ENCODE peak calls at places on chromosomes 4 and X, in eight cellular contexts. A is vagina, U is right lobe of liver, J is hepatocyte, C is A549, K is H9, W is OCI-LY7, H is breast epithelium. L is an unnamed sample.

GRCh38 chr4:73222466-73223257 is 35.9 kb downstream of the ANKRD17 start:
- DNase-seq in A (no peak), U (no peak), J (peak; percentile 88), C (peak; percentile 89), K (no peak), W (peak; percentile 73), H (no peak), L (peak; percentile 46)

GRCh38 chr4:76801621-76802545 is 96.1 kb downstream of the SOWAHB start:
- DNase-seq in A (no peak), U (peak; percentile 24), J (peak; percentile 43), C (no peak), K (peak; percentile 77), W (no peak), H (no peak), L (no peak)

GRCh38 chr4:2797545-2798305 is 4.8 kb downstream of the SH3BP2 start:
- DNase-seq in A (no peak), U (peak; percentile 31), J (no peak), C (no peak), K (no peak), W (no peak), H (peak; percentile 73), L (no peak)

GRCh38 chr4:113636438-113636818 is 125.1 kb downstream of the CAMK2D start:
- DNase-seq in A (no peak), U (no peak), J (no peak), C (no peak), K (no peak), W (peak; percentile 84), H (no peak), L (no peak)

GRCh38 chrX:153642655-153643430 is 4.2 kb upstream of the DUSP9 start:
- DNase-seq in A (no peak), U (no peak), J (no peak), C (no peak), K (peak; percentile 20), W (no peak), H (no peak), L (no peak)

GRCh38 chrX:10507181-10507580 is 113.2 kb downstream of the MID1 start:
- DNase-seq in A (no peak), U (no peak), J (no peak), C (no peak), K (no peak), W (no peak), H (no peak), L (no peak)

GRCh38 chr4:25441519-25442117 is 64.6 kb downstream of the ANAPC4 start:
- DNase-seq in A (no peak), U (peak; percentile 52), J (peak; percentile 77), C (peak; percentile 66), K (peak; percentile 71), W (peak; percentile 54), H (no peak), L (peak; percentile 57)

GRCh38 chr4:146245246-146245645 is 30.9 kb downstream of the REELD1 start:
- DNase-seq in A (no peak), U (no peak), J (peak; percentile 36), C (no peak), K (no peak), W (no peak), H (no peak), L (peak; percentile 27)

GRCh38 chr4:171929907-171930306 is 116.7 kb downstream of the GALNTL6 start:
- DNase-seq in A (no peak), U (no peak), J (no peak), C (no peak), K (no peak), W (no peak), H (no peak), L (no peak)

GRCh38 chr4:48490012-48490679 is at the start of gene ZAR1:
- DNase-seq in A (no peak), U (no peak), J (peak; percentile 19), C (no peak), K (peak; percentile 49), W (no peak), H (no peak), L (no peak)

GRCh38 chrX:132718411-132718810 is 229.6 kb upstream of the MBNL3 start:
- DNase-seq in A (no peak), U (no peak), J (no peak), C (no peak), K (no peak), W (no peak), H (no peak), L (no peak)

GRCh38 chr4:59200992-59201391 is 1999.1 kb upstream of the ADGRL3 start:
- DNase-seq in A (no peak), U (no peak), J (no peak), C (no peak), K (no peak), W (no peak), H (no peak), L (no peak)

GRCh38 chr4:168440442-168441264 is 39.6 kb downstream of the DDX60L start:
- DNase-seq in A (no peak), U (no peak), J (peak; percentile 51), C (peak; percentile 87), K (no peak), W (no peak), H (no peak), L (no peak)

GRCh38 chr4:175051974-175052373 is 133.8 kb downstream of the ADAM29 start:
- DNase-seq in A (no peak), U (no peak), J (no peak), C (no peak), K (no peak), W (no peak), H (no peak), L (no peak)

GRCh38 chr4:74734995-74735394 is 59.3 kb downstream of the BTC start:
- DNase-seq in A (no peak), U (no peak), J (no peak), C (no peak), K (no peak), W (no peak), H (no peak), L (no peak)

GRCh38 chrX:38664285-38664684 is 102.9 kb downstream of the TSPAN7 start:
- DNase-seq in A (no peak), U (no peak), J (peak; percentile 65), C (peak; percentile 49), K (no peak), W (peak; percentile 13), H (no peak), L (no peak)
- TF ChIP-seq CTCF in A (no peak), U (peak; percentile 45), J (peak; percentile 66), C (peak; percentile 41), K (peak; percentile 65), W (peak; percentile 59), H (peak; percentile 8), L (peak; percentile 24)

DNA sequence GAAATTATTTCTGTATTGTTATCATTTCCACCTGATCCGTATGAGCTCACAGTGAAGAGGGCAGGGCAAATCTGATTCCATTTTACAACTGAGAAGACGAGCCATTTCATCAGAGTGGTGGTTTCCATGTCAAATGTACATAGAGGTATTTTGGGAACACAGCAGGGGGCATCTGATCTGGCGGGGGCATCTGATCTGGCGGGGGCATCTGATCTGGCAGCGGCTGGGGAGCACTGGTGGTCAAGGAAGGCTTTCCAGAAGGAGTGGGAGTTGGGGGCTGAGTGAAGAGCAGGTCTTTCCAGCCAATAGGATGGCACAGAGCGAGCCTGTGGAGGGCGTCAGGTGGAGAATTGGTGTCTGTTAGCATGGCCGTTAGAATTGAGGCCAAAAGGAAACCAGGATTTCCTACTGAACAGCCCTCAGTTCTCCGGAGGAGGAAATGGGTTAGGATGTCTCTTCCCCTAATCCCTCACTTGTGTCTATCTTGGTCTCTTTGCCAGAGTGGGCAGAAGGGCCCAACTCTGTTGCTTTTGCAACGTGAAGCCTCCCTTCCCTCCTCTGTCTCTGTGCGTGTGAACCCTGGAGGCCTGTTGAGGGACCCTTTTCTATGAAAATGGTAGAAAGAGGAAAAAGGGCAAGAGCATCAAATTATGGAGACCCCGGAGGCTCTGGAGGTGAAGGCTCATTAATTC is 41.3 kb downstream of the RHOH start:
- DNase-seq in A (no peak), U (no peak), J (no peak), C (no peak), K (no peak), W (no peak), H (no peak), L (no peak)
- H3K4me1 ChIP-seq in A (peaks cover 4% of the 10 kb centered on the region), U (no peaks in the 10 kb centered on the region), J (peaks cover 4% of the 10 kb centered on the region), C (peaks cover 6% of the 10 kb centered on the region), K (no peaks in the 10 kb centered on the region), W (no peaks in the 10 kb centered on the region), H (no peaks in the 10 kb centered on the region), L (no peaks in the 10 kb centered on the region)

GRCh38 chr4:9764155-9764696 is 17.2 kb upstream of the DRD5 start:
- DNase-seq in A (no peak), U (no peak), J (no peak), C (no peak), K (no peak), W (no peak), H (no peak), L (no peak)

GRCh38 chr4:9762823-9763475 is 18.5 kb upstream of the DRD5 start:
- DNase-seq in A (no peak), U (no peak), J (peak; percentile 86), C (peak; percentile 69), K (peak; percentile 75), W (peak; percentile 58), H (no peak), L (peak; percentile 63)

DNA sequence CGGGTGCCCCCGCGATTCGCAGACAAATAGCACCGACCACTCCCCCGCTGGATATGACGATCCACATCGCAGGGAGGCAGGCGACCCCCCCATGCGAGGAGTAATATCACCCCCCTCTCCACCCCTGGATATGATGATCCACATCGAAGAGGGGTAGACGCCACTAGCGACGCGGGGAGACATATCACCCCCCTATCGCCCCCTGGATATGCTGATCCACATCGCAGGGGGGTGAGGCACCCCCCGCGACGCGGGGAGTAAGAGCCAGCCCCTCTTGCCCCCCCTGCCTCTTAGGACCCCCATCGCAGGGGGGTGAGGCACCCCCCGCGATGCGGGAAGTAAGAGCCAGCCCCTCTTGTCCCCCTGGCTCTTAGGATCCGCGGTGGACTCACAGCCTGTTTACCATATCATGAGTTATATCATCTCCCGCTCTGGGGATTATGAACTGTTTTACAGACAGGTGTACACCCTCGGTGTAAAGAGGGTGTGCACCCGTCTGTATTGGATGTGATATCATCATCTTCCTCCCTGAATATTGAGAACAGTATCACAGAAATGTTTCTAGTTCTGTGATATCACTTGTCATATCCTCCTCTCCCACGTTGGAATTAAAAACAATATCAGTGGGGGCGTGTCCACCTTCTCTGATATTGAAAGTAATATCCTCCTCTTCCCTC is 22.7 kb upstream of the DRD5 start:
- DNase-seq in A (no peak), U (no peak), J (no peak), C (no peak), K (no peak), W (no peak), H (no peak), L (no peak)
- TF ChIP-seq CTCF in A (no peak), U (no peak), J (no peak), C (no peak), K (no peak), W (no peak), H (no peak), L (no peak)

DNA sequence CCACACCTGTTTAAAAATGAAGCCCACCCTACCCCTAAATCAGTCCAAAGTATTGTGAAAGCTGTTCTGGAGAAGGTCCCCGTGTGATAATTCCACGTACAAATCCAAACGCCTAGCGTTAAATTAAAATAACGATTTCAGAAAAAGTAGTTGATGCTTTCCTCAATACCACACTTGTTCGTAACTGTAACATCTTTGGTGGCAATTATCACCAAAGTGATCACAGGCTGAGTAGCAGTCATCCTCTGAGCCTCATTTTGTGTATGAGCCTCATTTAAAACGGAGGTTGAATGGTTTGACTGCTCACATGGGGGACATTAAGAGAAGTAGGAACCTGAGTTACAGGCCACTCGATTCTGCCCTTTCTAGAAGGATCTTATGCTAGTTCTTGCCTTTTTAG is 92.9 kb downstream of the GEMIN8 start:
- DNase-seq in A (no peak), U (no peak), J (no peak), C (no peak), K (no peak), W (no peak), H (no peak), L (no peak)
- H3K4me1 ChIP-seq in A (peaks cover 4% of the 10 kb centered on the region), U (no peaks in the 10 kb centered on the region), J (no peaks in the 10 kb centered on the region), C (no peaks in the 10 kb centered on the region), K (peaks cover 22% of the 10 kb centered on the region), W (no peaks in the 10 kb centered on the region), H (no peaks in the 10 kb centered on the region), L (peaks cover 17% of the 10 kb centered on the region)